ENCODE peak calls at places on chromosomes 6 and 20, in eight cellular contexts. H, L, S, G, I, K, C and N are unnamed samples.

GRCh38 chr6:151497935-151498726 is 4.3 kb downstream of the CCDC170 start:
- ATAC-seq in H (no peak), L (no peak), S (peak), G (no peak), I (no peak), K (no peak), C (peak), N (no peak)

GRCh38 chr6:127737768-127738167 is 160.8 kb downstream of the C6orf58 start:
- ATAC-seq in H (no peak), L (no peak), S (no peak), G (no peak), I (no peak), K (no peak), C (no peak), N (no peak)

GRCh38 chr6:161374971-161375873 is 101.4 kb upstream of the AGPAT4 start:
- ATAC-seq in H (peak), L (peak), S (peak), G (peak), I (peak), K (peak), C (peak), N (peak)

GRCh38 chr6:1856381-1856780 is 246.7 kb downstream of the FOXC1 start:
- ATAC-seq in H (no peak), L (no peak), S (no peak), G (no peak), I (peak), K (no peak), C (peak), N (no peak)

GRCh38 chr6:7887278-7887991 is 23.2 kb downstream of the TXNDC5 start:
- ATAC-seq in H (no peak), L (peak), S (no peak), G (no peak), I (no peak), K (no peak), C (no peak), N (no peak)

GRCh38 chr20:58716476-58717277 is 24.1 kb downstream of the NPEPL1 start:
- ATAC-seq in H (peak), L (peak), S (no peak), G (no peak), I (no peak), K (no peak), C (no peak), N (no peak)

GRCh38 chr6:106316376-106316769 is 9.2 kb downstream of the ATG5 start:
- ATAC-seq in H (no peak), L (no peak), S (no peak), G (peak), I (no peak), K (no peak), C (peak), N (no peak)

GRCh38 chr20:25532015-25532751 is 53.1 kb downstream of the NINL start:
- ATAC-seq in H (no peak), L (peak), S (peak), G (peak), I (peak), K (peak), C (no peak), N (no peak)

GRCh38 chr6:104940881-104941693 is 15.8 kb upstream of the LIN28B start:
- ATAC-seq in H (no peak), L (peak), S (peak), G (peak), I (peak), K (no peak), C (peak), N (peak)

GRCh38 chr6:66662721-66663120 is 955.7 kb upstream of the EYS start:
- ATAC-seq in H (no peak), L (no peak), S (no peak), G (no peak), I (peak), K (no peak), C (no peak), N (no peak)

GRCh38 chr20:62891111-62891510 is 29.5 kb upstream of the TCFL5 start:
- ATAC-seq in H (no peak), L (no peak), S (no peak), G (no peak), I (no peak), K (no peak), C (no peak), N (no peak)

GRCh38 chr6:157227202-157228166 is 95.8 kb downstream of the TMEM242 start:
- ATAC-seq in H (no peak), L (peak), S (no peak), G (peak), I (peak), K (peak), C (peak), N (no peak)

DNA sequence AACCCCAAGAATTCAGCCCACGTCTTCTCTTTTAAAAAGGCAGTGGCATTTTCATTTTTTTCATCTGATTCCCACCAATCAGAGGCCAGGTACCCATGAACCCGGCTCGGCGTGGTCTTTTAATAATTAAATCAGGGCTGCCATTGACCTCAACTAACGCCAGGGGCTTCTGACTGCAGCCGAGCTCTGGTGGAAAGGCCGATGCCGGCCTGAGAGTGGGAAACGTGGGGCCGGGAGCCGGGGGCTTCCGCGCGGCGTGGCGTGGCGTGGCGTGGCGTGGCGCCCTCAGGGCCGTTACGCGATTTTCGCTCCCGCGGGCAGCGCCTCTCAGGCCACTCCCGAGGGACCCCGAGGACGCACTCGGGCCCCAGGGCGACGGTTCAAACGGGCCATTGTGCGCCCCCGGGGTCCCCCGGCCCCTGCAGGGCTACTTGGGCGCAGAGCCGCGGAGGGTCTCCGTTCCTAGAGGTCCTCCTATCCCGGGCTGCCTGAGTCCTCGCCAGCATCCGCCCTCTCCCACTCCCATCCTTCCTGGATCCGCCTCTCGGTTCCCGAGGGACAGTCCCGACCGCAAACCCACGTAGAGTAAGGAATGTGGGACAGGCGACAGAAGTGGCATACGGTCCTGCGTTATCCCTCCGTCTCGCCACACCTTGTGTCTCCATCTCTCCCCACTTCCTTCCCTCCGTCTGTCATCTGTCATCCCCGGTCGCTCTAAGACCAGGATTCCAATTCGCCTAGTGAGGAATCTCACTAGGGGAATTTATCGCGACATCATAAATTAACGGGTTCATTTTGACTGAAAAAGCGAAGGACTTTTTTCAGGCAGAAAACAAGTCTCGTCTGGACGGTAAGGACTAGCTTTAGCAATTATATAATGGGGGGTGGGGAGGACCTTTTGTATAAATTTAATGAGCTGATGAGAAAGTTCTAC is 876 bp upstream of the TBPL1 start:
- ATAC-seq in H (peak), L (peak), S (peak), G (peak), I (peak), K (peak), C (peak), N (peak)
- TF ChIP-seq POLR2AphosphoS5 in H (no peak), L (peak), S (no peak), G (no peak), I (no peak), K (no peak), C (peak), N (peak)

GRCh38 chr6:43522547-43523263 is 5.8 kb downstream of the POLR1C start:
- ATAC-seq in H (peak), L (peak), S (no peak), G (peak), I (no peak), K (peak), C (no peak), N (no peak)
- TF ChIP-seq POLR2AphosphoS5 in H (peak), L (no peak), S (no peak), G (peak), I (no peak), K (no peak), C (peak), N (no peak)

GRCh38 chr6:131727868-131728267 is 17.1 kb upstream of the CTAGE9 start:
- ATAC-seq in H (no peak), L (no peak), S (no peak), G (no peak), I (no peak), K (no peak), C (no peak), N (no peak)
- TF ChIP-seq POLR2AphosphoS5 in H (no peak), L (no peak), S (no peak), G (no peak), I (no peak), K (no peak), C (no peak), N (no peak)

GRCh38 chr20:49569403-49570115 is 1.6 kb upstream of the PTGIS start:
- ATAC-seq in H (no peak), L (no peak), S (no peak), G (no peak), I (no peak), K (no peak), C (no peak), N (no peak)
- TF ChIP-seq POLR2AphosphoS5 in H (no peak), L (no peak), S (no peak), G (no peak), I (no peak), K (no peak), C (no peak), N (peak)

GRCh38 chr6:132817554-132818403 is 3.4 kb downstream of the RPS12 start:
- ATAC-seq in H (no peak), L (no peak), S (no peak), G (no peak), I (no peak), K (no peak), C (no peak), N (no peak)

GRCh38 chr6:132816665-132817064 is 2.3 kb downstream of the RPS12 start:
- ATAC-seq in H (no peak), L (no peak), S (no peak), G (no peak), I (no peak), K (no peak), C (no peak), N (no peak)

GRCh38 chr6:132820629-132821381 is 6.4 kb downstream of the RPS12 start:
- ATAC-seq in H (peak), L (peak), S (no peak), G (peak), I (peak), K (peak), C (peak), N (no peak)

GRCh38 chr6:132819405-132820145 is 5.2 kb downstream of the RPS12 start:
- ATAC-seq in H (peak), L (peak), S (no peak), G (peak), I (peak), K (peak), C (peak), N (no peak)

GRCh38 chr6:132818404-132819359 is 4.3 kb downstream of the RPS12 start:
- ATAC-seq in H (no peak), L (no peak), S (no peak), G (peak), I (no peak), K (peak), C (no peak), N (no peak)
- TF ChIP-seq POLR2AphosphoS5 in H (peak), L (peak), S (no peak), G (peak), I (peak), K (peak), C (peak), N (no peak)

GRCh38 chr6:26401987-26402658 is at the start of gene BTN3A1:
- ATAC-seq in H (peak), L (peak), S (peak), G (peak), I (peak), K (peak), C (peak), N (peak)
- TF ChIP-seq POLR2AphosphoS5 in H (no peak), L (peak), S (no peak), G (no peak), I (no peak), K (peak), C (peak), N (no peak)

GRCh38 chr20:33810885-33811762 is at the start of gene CHMP4B:
- ATAC-seq in H (peak), L (peak), S (peak), G (peak), I (peak), K (peak), C (peak), N (peak)
- TF ChIP-seq POLR2AphosphoS5 in H (no peak), L (peak), S (peak), G (no peak), I (peak), K (peak), C (peak), N (peak)